ENCODE peak calls at places on chromosome 2, in seven cellular contexts. T, J, F, Z, M, X and H are unnamed samples.

GRCh38 chr2:27445155-27445554 is 3.0 kb downstream of the KRTCAP3 start:
- DNase-seq in T (no peak), J (no peak), F (no peak), Z (no peak), M (no peak), X (no peak), H (no peak)

GRCh38 chr2:195613922-195614321 is 43.1 kb upstream of the SLC39A10 start:
- DNase-seq in T (no peak), J (peak), F (peak), Z (peak), M (no peak), X (peak), H (peak)

GRCh38 chr2:231563378-231563961 is 29.2 kb upstream of the TEX44 start:
- DNase-seq in T (peak), J (peak), F (peak), Z (peak), M (peak), X (peak), H (peak)

GRCh38 chr2:95021847-95022246 is 3.7 kb upstream of the MAL start:
- DNase-seq in T (no peak), J (no peak), F (no peak), Z (no peak), M (no peak), X (no peak), H (no peak)

GRCh38 chr2:46431481-46432235 is 47.7 kb upstream of the TMEM247 start:
- DNase-seq in T (no peak), J (peak), F (no peak), Z (peak), M (no peak), X (peak), H (no peak)

GRCh38 chr2:51263921-51264320 is 232.0 kb upstream of the NRXN1 start:
- DNase-seq in T (no peak), J (no peak), F (no peak), Z (no peak), M (no peak), X (no peak), H (no peak)

GRCh38 chr2:84959494-84960156 is 11.3 kb upstream of the KCMF1 start:
- DNase-seq in T (no peak), J (peak), F (no peak), Z (peak), M (no peak), X (no peak), H (no peak)

GRCh38 chr2:35997488-35997887 is 358.1 kb upstream of the CRIM1 start:
- DNase-seq in T (no peak), J (no peak), F (no peak), Z (no peak), M (no peak), X (no peak), H (no peak)

GRCh38 chr2:171669121-171669520 is 18.1 kb upstream of the DYNC1I2 start:
- DNase-seq in T (no peak), J (no peak), F (no peak), Z (no peak), M (no peak), X (no peak), H (no peak)

GRCh38 chr2:79630060-79630459 is 117.2 kb downstream of the CTNNA2 start:
- DNase-seq in T (no peak), J (peak), F (no peak), Z (no peak), M (no peak), X (peak), H (no peak)

GRCh38 chr2:164060031-164060430 is 324.2 kb upstream of the FIGN start:
- DNase-seq in T (no peak), J (no peak), F (no peak), Z (no peak), M (no peak), X (no peak), H (no peak)

GRCh38 chr2:68828887-68829708 is 42.1 kb downstream of the BMP10 start:
- DNase-seq in T (peak), J (peak), F (peak), Z (peak), M (peak), X (peak), H (peak)
- H3K4me3 ChIP-seq in T (no peak), J (peak), F (no peak), Z (no peak), M (no peak), X (no peak), H (peak)

GRCh38 chr2:70887550-70888229 is 48.0 kb upstream of the ATP6V1B1 start:
- DNase-seq in T (no peak), J (no peak), F (peak), Z (no peak), M (peak), X (no peak), H (no peak)
- H3K4me3 ChIP-seq in T (peak), J (peak), F (no peak), Z (peak), M (peak), X (peak), H (peak)

GRCh38 chr2:239307921-239308620 is 92.7 kb downstream of the HDAC4 start:
- DNase-seq in T (no peak), J (peak), F (no peak), Z (peak), M (no peak), X (no peak), H (no peak)
- H3K4me3 ChIP-seq in T (no peak), J (peak), F (no peak), Z (peak), M (no peak), X (peak), H (no peak)

DNA sequence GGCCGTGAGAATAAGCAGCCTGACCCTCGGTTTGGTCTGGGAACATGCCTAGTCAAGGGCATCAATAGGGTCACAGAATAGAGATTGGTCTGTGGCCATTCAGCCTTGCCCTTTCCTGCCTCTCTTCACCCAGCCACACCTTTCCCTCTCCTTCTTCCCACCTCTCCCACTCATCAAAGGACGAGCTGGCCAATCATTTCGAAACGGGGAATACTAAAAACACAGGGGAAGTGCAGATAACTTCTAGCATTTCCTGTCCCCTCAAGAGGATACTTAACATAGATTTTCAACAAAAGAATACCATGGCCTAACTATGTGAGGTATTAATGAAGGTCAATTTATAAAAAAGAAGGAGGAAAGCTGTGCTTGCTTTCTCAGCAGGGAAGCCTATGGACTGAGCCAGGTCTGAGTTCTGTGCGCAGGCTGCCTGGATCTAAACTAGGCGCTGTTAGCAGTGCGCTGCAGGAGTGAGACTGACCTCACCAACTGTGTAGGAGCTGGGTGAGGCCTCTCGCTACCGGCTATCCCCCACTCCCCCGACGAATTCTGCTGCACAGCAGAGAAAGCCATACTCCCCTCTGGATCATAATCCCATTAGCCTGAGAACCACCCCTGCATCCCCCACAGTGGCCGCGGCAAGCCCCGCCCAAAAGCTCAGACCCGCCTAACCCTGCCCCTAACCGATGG is 27.6 kb downstream of the SULT1C2 start:
- DNase-seq in T (no peak), J (no peak), F (no peak), Z (no peak), M (peak), X (no peak), H (no peak)
- H3K4me3 ChIP-seq in T (no peak), J (no peak), F (no peak), Z (no peak), M (no peak), X (no peak), H (no peak)